ENCODE peak calls at places on chromosome 7, in ten cellular contexts. B is activated CD4-positive, alpha-beta T cell treated with anti-CD3 and anti-CD28 coated beads, Interleukin-2, amount 10 ng/mL, durations not matched to agents 7 days and 5 days; N is GM13977; P is adrenal gland; Q is hippocampal formation; U is activated gamma-delta T cell treated with Interleukin-2 at 50 U/mL for 16 hours; V is AG08395; S is mesothelial cell of epicardium; E is uterus; L is Peyer's patch. A is an unnamed sample.

GRCh38 chr7:94050046-94050445 is 45.9 kb upstream of the BET1 start:
- DNase-seq in V (no peak), N (no peak), L (peak), E (no peak), B (no peak), U (no peak), P (peak), Q (no peak), S (no peak), A (no peak)

GRCh38 chr7:27553288-27553687 is 109.4 kb downstream of the HIBADH start:
- DNase-seq in U (no peak), P (no peak), L (no peak), E (no peak), N (no peak), Q (peak), V (no peak), S (no peak), B (no peak), A (no peak)

GRCh38 chr7:50953820-50954219 is 171.1 kb upstream of the GRB10 start:
- DNase-seq in N (no peak), L (no peak), B (no peak), V (no peak), U (no peak), P (no peak), S (no peak), E (no peak), Q (no peak), A (no peak)

GRCh38 chr7:92397542-92397941 is 49.7 kb upstream of the GATAD1 start:
- DNase-seq in U (no peak), P (no peak), Q (no peak), B (no peak), S (no peak), L (no peak), V (no peak), E (no peak), N (no peak), A (no peak)

GRCh38 chr7:22255834-22256233 is 101.1 kb downstream of the RAPGEF5 start:
- DNase-seq in V (no peak), E (no peak), B (no peak), P (no peak), Q (no peak), S (no peak), U (no peak), N (no peak), L (no peak), A (no peak)

GRCh38 chr7:4725014-4725951 is 43.2 kb downstream of the FOXK1 start:
- DNase-seq in N (peak), U (peak), P (peak), E (peak), Q (peak), B (peak), S (peak), L (peak), V (peak), A (no peak)

GRCh38 chr7:146736446-146737190 is 620.0 kb downstream of the CNTNAP2 start:
- DNase-seq in L (no peak), P (no peak), E (no peak), B (no peak), V (no peak), S (no peak), Q (no peak), U (no peak), N (no peak), A (no peak)

GRCh38 chr7:22377690-22378089 is 20.7 kb upstream of the RAPGEF5 start:
- DNase-seq in U (no peak), E (no peak), B (no peak), N (no peak), L (no peak), S (no peak), P (peak), Q (no peak), V (no peak), A (no peak)

GRCh38 chr7:135757719-135758411 is 9.3 kb upstream of the FAM180A start:
- DNase-seq in L (no peak), E (peak), P (no peak), U (no peak), N (no peak), S (no peak), Q (no peak), B (no peak), V (peak), A (no peak)

GRCh38 chr7:112411186-112411795 is 39.0 kb upstream of the IFRD1 start:
- DNase-seq in S (no peak), U (no peak), L (no peak), B (no peak), N (no peak), P (peak), E (no peak), Q (peak), V (peak), A (no peak)

GRCh38 chr7:53940483-53940882 is 601.7 kb upstream of the VSTM2A start:
- DNase-seq in L (no peak), B (no peak), U (no peak), S (no peak), V (no peak), Q (no peak), N (no peak), E (no peak), P (no peak), A (no peak)

GRCh38 chr7:140541513-140542192 is 62.3 kb upstream of the MKRN1 start:
- DNase-seq in L (peak), E (peak), U (no peak), S (peak), P (peak), N (no peak), V (peak), B (no peak), Q (no peak), A (peak)

GRCh38 chr7:18426564-18427226 is 68.9 kb upstream of the HDAC9 start:
- DNase-seq in Q (no peak), B (no peak), S (no peak), L (no peak), U (no peak), N (no peak), V (peak), P (no peak), E (no peak), A (no peak)

GRCh38 chr7:117597755-117598154 is 117.9 kb downstream of the CFTR start:
- DNase-seq in L (no peak), V (no peak), N (no peak), Q (no peak), P (no peak), E (no peak), U (no peak), S (no peak), B (no peak), A (no peak)

GRCh38 chr7:155398944-155399343 is 59.0 kb upstream of the EN2 start:
- DNase-seq in V (no peak), E (no peak), U (no peak), L (no peak), N (no peak), P (no peak), B (no peak), Q (no peak), S (no peak), A (no peak)

GRCh38 chr7:35613150-35613549 is 81.8 kb downstream of the HERPUD2 start:
- DNase-seq in V (no peak), B (no peak), Q (no peak), P (no peak), L (no peak), S (no peak), U (no peak), E (no peak), N (no peak), A (no peak)

GRCh38 chr7:90988523-90988922 is 275.7 kb upstream of the FZD1 start:
- DNase-seq in Q (no peak), B (no peak), E (no peak), V (no peak), U (no peak), N (no peak), L (no peak), P (no peak), S (no peak), A (no peak)

GRCh38 chr7:26200113-26200443 is 468 bp downstream of the HNRNPA2B1 start:
- DNase-seq in P (peak), U (peak), B (peak), Q (peak), L (peak), E (peak), V (peak), N (peak), S (peak), A (no peak)

GRCh38 chr7:69932034-69932628 is 333.9 kb downstream of the AUTS2 start:
- DNase-seq in E (peak), L (no peak), U (no peak), N (no peak), B (no peak), S (no peak), P (peak), V (peak), Q (peak), A (no peak)